ENCODE peak calls at places on chromosomes 11 and 22, in four cellular contexts. L is K562, C is HL-60, F is GM12878. N is an unnamed sample.

GRCh38 chr11:134384406-134384805 is 27.6 kb downstream of the B3GAT1 start:
- DNase-seq in L (no peak), F (no peak), C (no peak), N (no peak)

GRCh38 chr22:23300476-23300875 is 120.2 kb downstream of the BCR start:
- DNase-seq in L (no peak), F (no peak), C (no peak), N (no peak)

GRCh38 chr11:30741039-30741550 is 154.9 kb upstream of the MPPED2 start:
- DNase-seq in L (no peak), F (no peak), C (no peak), N (no peak)

GRCh38 chr11:43579171-43579918 is 101.2 kb upstream of the HSD17B12 start:
- DNase-seq in C (peak; percentile 43), L (peak; percentile 51), F (no peak), N (no peak)

GRCh38 chr11:93278976-93279375 is 51.6 kb upstream of the DEUP1 start:
- DNase-seq in C (no peak), L (no peak), F (no peak), N (no peak)

GRCh38 chr11:125070699-125071254 is 7.7 kb downstream of the SLC37A2 start:
- DNase-seq in F (peak; percentile 56), L (peak; percentile 87), C (peak; percentile 98), N (no peak)

GRCh38 chr11:44977493-44977984 is 26.9 kb upstream of the TP53I11 start:
- DNase-seq in C (peak; percentile 15), L (no peak), F (no peak), N (no peak)

GRCh38 chr11:84780689-84781293 is 846.4 kb downstream of the DLG2 start:
- DNase-seq in C (no peak), F (no peak), L (no peak), N (no peak)

GRCh38 chr11:293852-294661 is 5.1 kb downstream of the PGGHG start:
- DNase-seq in F (no peak), C (no peak), L (no peak), N (no peak)

GRCh38 chr11:109644158-109644557 is 222.2 kb downstream of the C11orf87 start:
- DNase-seq in F (no peak), C (no peak), L (no peak), N (no peak)

GRCh38 chr11:72430743-72431570 is 3.4 kb downstream of the CLPB start:
- DNase-seq in C (peak; percentile 58), L (peak; percentile 67), F (no peak), N (peak; percentile 49)

GRCh38 chr11:443542-444199 is 1.9 kb upstream of the ANO9 start:
- DNase-seq in L (no peak), C (no peak), F (no peak), N (no peak)

GRCh38 chr11:75655619-75656018 is 13.2 kb downstream of the MAP6 start:
- DNase-seq in C (no peak), L (no peak), F (no peak), N (no peak)

GRCh38 chr11:111059726-111060125 is 185.8 kb upstream of the POU2AF2 start:
- DNase-seq in L (no peak), C (no peak), F (no peak), N (no peak)

GRCh38 chr11:103619938-103620337 is 416.5 kb upstream of the DDI1 start:
- DNase-seq in L (no peak), F (no peak), C (no peak), N (no peak)

GRCh38 chr11:57792870-57793269 is 31.3 kb downstream of the CTNND1 start:
- DNase-seq in F (no peak), C (peak; percentile 50), L (no peak), N (no peak)

GRCh38 chr11:24759742-24760141 is 262.9 kb downstream of the LUZP2 start:
- DNase-seq in C (no peak), F (no peak), L (no peak), N (no peak)

GRCh38 chr11:123549901-123550619 is 104.4 kb downstream of the SCN3B start:
- DNase-seq in F (no peak), L (no peak), C (peak; percentile 48), N (no peak)

GRCh38 chr22:32644252-32645100 is 157.0 kb upstream of the TIMP3 start:
- DNase-seq in L (no peak), C (no peak), F (no peak), N (no peak)

GRCh38 chr11:46657186-46657585 is 39.8 kb downstream of the ATG13 start:
- DNase-seq in C (no peak), L (no peak), F (no peak), N (no peak)

GRCh38 chr11:118084247-118084646 is 2.5 kb downstream of the SMIM35 start:
- DNase-seq in C (peak; percentile 66), L (no peak), F (peak; percentile 4), N (no peak)

GRCh38 chr11:12508151-12508740 is 130.9 kb downstream of the PARVA start:
- DNase-seq in F (no peak), C (no peak), L (no peak), N (no peak)

GRCh38 chr22:31206896-31207687 is 5.0 kb upstream of the LIMK2 start:
- DNase-seq in F (no peak), L (no peak), C (no peak), N (no peak)

GRCh38 chr22:35477911-35478582 is 62.6 kb upstream of the RASD2 start:
- DNase-seq in F (no peak), L (peak; percentile 64), C (peak; percentile 84), N (no peak)

GRCh38 chr11:123477205-123477907 is 47.3 kb downstream of the GRAMD1B start:
- DNase-seq in C (no peak), F (no peak), L (no peak), N (no peak)

GRCh38 chr11:44634401-44635281 is 69.2 kb downstream of the CD82 start:
- DNase-seq in F (no peak), L (peak; percentile 57), C (no peak), N (no peak)

GRCh38 chr11:4433852-4434251 is 15.2 kb upstream of the OR52K2 start:
- DNase-seq in F (no peak), C (peak; percentile 66), L (no peak), N (no peak)

GRCh38 chr11:130675456-130675855 is 227.0 kb downstream of the ADAMTS15 start:
- DNase-seq in L (no peak), C (no peak), F (no peak), N (no peak)

GRCh38 chr22:33919591-33920501 is at the start of gene LARGE1:
- DNase-seq in C (no peak), F (no peak), L (peak; percentile 3), N (peak; percentile 32)

GRCh38 chr11:83008581-83008923 is 63.1 kb downstream of the RAB30 start:
- DNase-seq in C (no peak), L (peak; percentile 22), F (no peak), N (no peak)

GRCh38 chr22:18033204-18033998 is 9.0 kb upstream of the MICAL3 start:
- DNase-seq in F (no peak), C (no peak), L (no peak), N (no peak)

GRCh38 chr11:66408488-66409214 is 12.2 kb upstream of the NPAS4 start:
- DNase-seq in F (peak; percentile 36), L (peak; percentile 92), C (peak; percentile 83), N (peak; percentile 89)

GRCh38 chr11:2096001-2096918 is 42.9 kb downstream of the IGF2 start:
- DNase-seq in F (no peak), L (no peak), C (no peak), N (no peak)

GRCh38 chr11:931385-931784 is 5.7 kb downstream of the AP2A2 start:
- DNase-seq in C (no peak), F (no peak), L (no peak), N (no peak)

GRCh38 chr22:42645938-42646568 is 3.1 kb downstream of the CYB5R3 start:
- DNase-seq in C (no peak), L (no peak), F (no peak), N (no peak)

GRCh38 chr11:60563553-60564235 is 48.5 kb downstream of the MS4A13 start:
- DNase-seq in C (no peak), F (no peak), L (no peak), N (no peak)

GRCh38 chr11:116357769-116358544 is 414.8 kb downstream of the BUD13 start:
- DNase-seq in C (no peak), F (no peak), L (peak; percentile 77), N (no peak)

GRCh38 chr11:64384039-64384737 is 25.2 kb downstream of the RPS6KA4 start:
- DNase-seq in L (no peak), C (no peak), F (no peak), N (no peak)

DNA sequence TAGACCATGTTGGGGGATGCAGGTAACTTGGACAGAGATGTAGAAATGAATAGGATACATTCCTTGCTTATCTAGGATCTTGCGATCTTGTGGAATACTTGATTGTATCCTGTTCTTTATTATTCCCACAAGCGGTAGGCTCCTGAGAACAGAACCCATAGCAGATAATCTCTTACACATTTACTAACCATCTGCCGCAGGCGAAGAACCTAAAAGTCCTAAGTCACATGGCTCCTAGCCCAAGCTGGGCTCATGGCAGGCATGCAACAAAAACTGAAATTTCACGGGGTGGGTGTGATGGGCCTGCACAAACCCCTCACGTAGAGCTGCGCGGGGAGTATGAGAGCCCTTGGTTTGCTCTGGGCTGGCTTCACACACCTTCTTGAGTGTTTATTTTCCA is 177.4 kb upstream of the NECTIN1 start:
- DNase-seq in F (no peak), C (no peak), L (no peak), N (no peak)
- TF ChIP-seq POLR2AphosphoS5 in F (no peak), C (no peak), L (no peak), N (no peak)

GRCh38 chr22:39514373-39514973 is 5.9 kb upstream of the ATF4 start:
- DNase-seq in F (no peak), C (peak; percentile 68), L (no peak), N (no peak)
- TF ChIP-seq SPI1 in F (no peak), C (no peak), L (no peak), N (no peak)

DNA sequence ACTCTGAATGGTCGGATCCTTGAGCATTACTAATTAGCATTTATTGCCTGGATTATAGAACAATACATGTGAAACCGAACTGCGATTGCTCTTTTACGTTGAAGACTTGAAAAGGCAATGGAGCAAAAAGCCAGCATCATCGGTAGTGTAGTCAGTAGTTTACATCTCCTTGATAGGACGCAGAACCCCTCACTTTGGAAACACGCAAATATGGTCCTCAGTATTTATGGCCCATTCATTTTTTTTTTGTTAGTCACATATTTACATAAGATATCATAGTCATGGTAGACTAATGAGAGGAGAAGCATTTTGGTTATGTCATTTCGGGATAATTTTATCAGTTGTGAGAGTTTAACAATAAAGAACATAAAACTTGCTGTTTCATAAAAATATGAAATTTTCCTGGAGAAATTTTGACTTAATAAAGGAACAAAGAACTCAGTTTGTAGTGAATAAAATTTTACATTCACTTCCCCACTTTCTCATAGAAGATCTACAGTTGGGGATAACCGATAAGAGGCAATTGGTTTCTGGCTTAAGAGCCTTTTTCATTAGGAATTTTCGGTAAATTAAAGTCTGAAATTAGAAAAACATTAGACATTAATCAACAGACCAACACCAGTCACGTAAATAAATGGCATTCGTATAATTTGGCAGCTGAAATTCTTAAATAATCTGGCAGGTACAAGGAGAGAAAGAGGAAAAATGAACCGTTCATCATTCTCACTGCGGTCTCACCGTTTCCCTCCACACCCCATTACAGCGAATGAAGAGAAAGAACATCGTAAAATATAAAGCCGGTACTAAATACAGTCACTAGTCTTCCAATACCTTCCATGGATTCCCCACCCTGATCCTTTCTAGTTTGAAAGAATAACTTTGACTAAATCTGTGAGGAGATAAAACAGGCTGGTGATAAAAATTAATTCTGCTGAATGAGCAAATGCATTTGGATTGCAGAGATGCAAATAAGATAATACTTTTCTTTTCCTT is 19.8 kb downstream of the BLID start:
- DNase-seq in L (no peak), C (no peak), F (no peak), N (no peak)
- TF ChIP-seq POLR2AphosphoS5 in L (no peak), C (no peak), F (no peak), N (no peak)

DNA sequence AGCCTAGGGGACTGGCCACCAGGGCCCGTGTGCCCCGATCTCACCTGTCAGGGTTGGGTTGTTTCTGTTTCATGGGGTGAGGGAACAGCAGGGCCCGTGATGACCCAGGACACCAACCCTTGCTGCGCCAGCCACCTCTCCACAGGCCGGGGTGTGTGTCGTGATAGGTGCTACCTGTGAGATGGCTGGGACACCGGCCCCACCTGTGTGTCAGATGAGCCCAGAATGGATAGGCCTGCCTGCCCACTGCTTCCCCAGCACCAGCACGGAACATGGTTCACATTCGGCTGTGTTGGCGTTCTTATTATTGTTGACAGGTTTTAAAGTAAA is 7.1 kb downstream of the CLDN5 start:
- DNase-seq in C (no peak), F (no peak), L (no peak), N (no peak)
- TF ChIP-seq SPI1 in C (no peak), F (no peak), L (no peak), N (no peak)

N was measured in GM12891.